ENCODE peak calls at places on chromosomes 13 and 19, in eight cellular contexts. R is A549, S is nephron progenitor cell, F is right lobe of liver, J is mesothelial cell of epicardium, A is tibial artery, D is body of pancreas, X is neural crest cell. O is an unnamed sample.

GRCh38 chr13:113531041-113531873 is 40.7 kb upstream of the DCUN1D2 start:
- DNase-seq in J (no peak), F (peak; percentile 38), X (no peak), R (no peak), D (no peak), S (no peak), A (peak; percentile 67), O (no peak)

GRCh38 chr13:36530050-36530789 is 97.9 kb downstream of the CCNA1 start:
- DNase-seq in F (no peak), D (no peak), A (no peak), R (no peak), J (no peak), S (no peak), X (no peak), O (no peak)

GRCh38 chr19:54439174-54439851 is 9.7 kb upstream of the LENG8 start:
- DNase-seq in R (peak; percentile 69), X (peak; percentile 59), D (peak; percentile 99), A (no peak), S (peak; percentile 63), J (no peak), F (no peak), O (peak; percentile 67)

GRCh38 chr19:12034196-12034595 is 1.3 kb downstream of the ZNF433 start:
- DNase-seq in D (peak; percentile 52), F (no peak), A (no peak), J (no peak), S (no peak), R (no peak), X (no peak), O (no peak)

GRCh38 chr13:48949566-48950506 is 25.9 kb upstream of the FNDC3A start:
- DNase-seq in S (no peak), F (no peak), R (no peak), X (no peak), D (no peak), J (no peak), A (no peak), O (no peak)

GRCh38 chr13:20124303-20124702 is 36.5 kb downstream of the GJA3 start:
- DNase-seq in X (no peak), R (no peak), A (no peak), J (no peak), F (no peak), S (no peak), D (no peak), O (no peak)

GRCh38 chr13:21022694-21023325 is 38.6 kb downstream of the LATS2 start:
- DNase-seq in J (no peak), A (no peak), X (no peak), R (no peak), F (no peak), S (peak; percentile 20), D (no peak), O (no peak)

GRCh38 chr19:46977548-46977947 is 42.1 kb upstream of the NPAS1 start:
- DNase-seq in R (no peak), A (no peak), F (no peak), J (no peak), D (no peak), S (no peak), X (no peak), O (no peak)

GRCh38 chr13:39815345-39816111 is 160.1 kb downstream of the COG6 start:
- DNase-seq in D (no peak), X (no peak), J (no peak), S (no peak), F (no peak), R (no peak), A (no peak), O (no peak)

GRCh38 chr19:18479964-18480723 is 41.7 kb downstream of the ELL start:
- DNase-seq in D (peak; percentile 59), X (no peak), S (no peak), R (no peak), F (no peak), A (peak; percentile 90), J (no peak), O (no peak)

GRCh38 chr19:18715416-18715815 is 31.9 kb downstream of the CRTC1 start:
- DNase-seq in X (no peak), R (no peak), D (no peak), F (no peak), S (no peak), J (no peak), A (no peak), O (no peak)

GRCh38 chr19:19460258-19460731 is 54.8 kb downstream of the GATAD2A start:
- DNase-seq in F (no peak), X (no peak), J (no peak), S (no peak), R (no peak), D (no peak), A (no peak), O (no peak)

GRCh38 chr19:8615813-8616596 is 5.5 kb upstream of the ADAMTS10 start:
- DNase-seq in S (peak; percentile 78), D (peak; percentile 55), X (peak; percentile 75), F (peak; percentile 69), A (peak; percentile 81), R (no peak), J (no peak), O (peak; percentile 61)

GRCh38 chr19:56837892-56838679 is 2.4 kb downstream of the PEG3 start:
- DNase-seq in X (no peak), J (no peak), F (peak; percentile 83), A (peak; percentile 89), S (no peak), D (peak; percentile 70), R (no peak), O (no peak)

GRCh38 chr13:21583496-21583895 is 20.5 kb downstream of the MICU2 start:
- DNase-seq in A (no peak), J (no peak), D (no peak), F (no peak), X (no peak), R (no peak), S (no peak), O (no peak)

GRCh38 chr13:113887700-113888201 is 23.9 kb upstream of the GAS6 start:
- DNase-seq in R (no peak), A (peak; percentile 67), D (no peak), X (no peak), F (no peak), J (no peak), S (no peak), O (no peak)

GRCh38 chr13:94967183-94968039 is 255.1 kb upstream of the SOX21 start:
- DNase-seq in J (peak; percentile 28), X (peak; percentile 43), F (no peak), S (peak; percentile 72), D (no peak), R (peak; percentile 21), A (no peak), O (peak; percentile 2)

GRCh38 chr13:50919291-50919690 is 9.7 kb downstream of the RNASEH2B start:
- DNase-seq in X (no peak), R (no peak), J (no peak), F (no peak), A (no peak), S (no peak), D (no peak), O (no peak)

GRCh38 chr13:40910324-40911050 is 108.6 kb downstream of the ELF1 start:
- DNase-seq in S (no peak), F (no peak), X (no peak), D (no peak), R (no peak), A (no peak), J (no peak), O (no peak)

GRCh38 chr13:25214371-25215252 is 42.5 kb upstream of the AMER2 start:
- DNase-seq in F (no peak), J (no peak), X (no peak), S (no peak), A (no peak), D (no peak), R (no peak), O (no peak)
- TF ChIP-seq CTCF in F (no peak), J (no peak), X (no peak), S (no peak), A (no peak), D (no peak), R (no peak), O (no peak)

DNA sequence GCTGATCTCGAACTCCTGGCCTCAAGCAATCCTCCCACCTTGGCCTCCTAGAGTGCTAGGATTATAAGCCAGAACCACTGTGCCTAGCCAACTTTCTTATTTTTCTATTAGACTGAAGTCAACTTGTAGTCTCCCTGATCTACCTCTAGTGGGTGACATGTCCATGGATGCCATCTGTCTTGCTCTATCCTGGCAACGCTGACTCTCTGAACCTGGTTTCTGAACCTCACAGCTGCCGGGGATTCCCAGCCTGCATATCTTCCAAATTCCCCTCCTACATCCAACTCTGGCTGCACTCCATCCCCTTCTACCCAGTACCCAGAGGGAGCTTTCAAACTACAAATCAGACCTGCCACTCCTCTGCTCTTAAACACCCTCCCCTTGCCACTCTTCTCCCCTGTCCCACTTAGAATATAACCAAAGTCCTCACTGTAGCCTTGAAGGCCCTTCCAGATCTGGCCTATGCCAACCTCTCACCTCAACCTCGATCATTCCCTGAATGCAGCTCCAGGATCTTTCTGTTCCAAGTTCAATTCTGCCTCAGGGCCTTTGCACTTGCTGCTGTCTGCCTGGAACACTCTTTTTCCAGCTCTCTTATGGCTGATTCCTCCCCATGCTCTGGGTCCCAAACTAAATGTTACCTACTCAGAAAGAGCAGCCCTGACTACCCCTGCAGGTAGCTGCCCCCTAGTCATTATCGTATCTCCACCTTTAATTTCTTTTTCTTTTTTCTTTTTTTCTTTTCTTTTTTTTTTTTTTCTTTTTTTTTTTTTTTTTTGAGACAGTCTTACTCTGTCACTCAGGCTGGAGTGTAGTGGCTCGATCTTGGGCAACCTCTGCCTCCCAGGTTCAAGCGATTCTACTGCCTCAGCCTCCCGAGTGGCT is 2.2 kb downstream of the CLIP3 start:
- DNase-seq in J (no peak), F (no peak), S (no peak), X (no peak), R (no peak), A (no peak), D (no peak), O (no peak)
- TF ChIP-seq CTCF in J (no peak), F (no peak), S (no peak), X (no peak), R (peak; percentile 5), A (no peak), D (no peak), O (no peak)

DNA sequence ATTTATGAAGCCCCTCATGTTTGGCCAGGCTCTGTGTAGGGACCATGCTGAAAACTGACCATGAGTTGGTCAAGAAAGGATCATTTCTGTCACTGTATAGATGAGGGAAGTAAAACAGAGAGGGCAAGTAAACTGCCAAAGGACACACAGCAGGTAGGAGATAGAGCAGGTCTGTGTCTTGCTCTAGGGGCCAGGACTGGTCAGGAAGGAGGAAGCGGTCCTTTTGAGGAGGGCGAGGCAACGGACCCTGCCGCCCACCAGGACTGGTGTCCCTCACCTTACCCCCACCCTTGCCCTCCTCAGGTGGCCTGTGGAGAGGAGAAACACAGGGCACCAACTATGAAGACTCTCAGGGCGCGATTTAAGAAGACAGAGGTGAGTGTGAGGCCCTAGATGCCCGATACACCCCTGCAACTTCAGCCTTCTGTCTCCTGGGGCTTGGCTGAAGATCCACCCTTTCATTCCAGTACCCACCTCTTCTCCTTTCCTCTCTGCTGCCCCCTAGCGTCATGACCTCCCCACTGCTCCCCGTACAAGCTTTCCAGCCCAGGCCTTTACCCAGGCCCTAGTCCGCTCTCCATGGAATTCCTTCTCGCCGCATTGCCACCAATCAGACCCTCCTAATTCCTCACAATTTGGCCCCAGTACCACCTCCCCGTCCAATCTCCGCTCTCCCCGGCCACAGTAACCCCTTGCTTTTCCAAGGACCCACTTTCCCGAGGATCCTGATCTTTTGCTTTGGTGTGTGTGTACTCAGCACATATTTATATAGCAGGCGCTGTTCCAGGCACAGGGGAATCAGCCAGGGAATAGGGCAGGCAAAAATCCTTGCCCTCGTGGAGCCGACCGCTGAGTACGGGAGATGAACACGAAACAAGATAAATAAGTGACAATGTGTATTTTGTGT is 3.9 kb downstream of the ANKRD24 start:
- DNase-seq in J (peak; percentile 70), A (no peak), F (peak; percentile 87), R (peak; percentile 83), D (peak; percentile 71), X (peak; percentile 95), S (peak; percentile 94), O (peak; percentile 85)
- TF ChIP-seq CTCF in J (peak; percentile 71), A (peak; percentile 49), F (peak; percentile 91), R (peak; percentile 73), D (peak; percentile 62), X (peak; percentile 77), S (peak; percentile 83), O (peak; percentile 83)

GRCh38 chr19:6733338-6734095 is 3.9 kb downstream of the GPR108 start:
- DNase-seq in S (no peak), R (no peak), F (no peak), X (no peak), J (no peak), A (no peak), D (no peak), O (no peak)
- TF ChIP-seq CTCF in S (no peak), R (no peak), F (no peak), X (peak; percentile 29), J (peak; percentile 38), A (no peak), D (no peak), O (no peak)